ENCODE peak calls at places on chromosomes 2 and 18, in five cellular contexts. F is AG04450, B is A549, T is pancreas, R is neural progenitor cell. Y is an unnamed sample.

GRCh38 chr2:1546023-1546591 is 132.8 kb downstream of the TPO start:
- DNase-seq in F (peak), T (peak), R (peak), B (peak), Y (no peak)

GRCh38 chr2:233130024-233130423 is 69.9 kb downstream of the INPP5D start:
- DNase-seq in B (no peak), R (no peak), F (no peak), T (no peak), Y (no peak)

GRCh38 chr2:134718956-134719814 is at the start of gene TMEM163:
- DNase-seq in B (no peak), R (peak), F (no peak), T (peak), Y (peak)

GRCh38 chr2:36818542-36818941 is 122.0 kb downstream of the VIT start:
- DNase-seq in B (no peak), F (no peak), T (no peak), R (no peak), Y (no peak)

GRCh38 chr2:177753682-177754475 is 318.7 kb downstream of the PDE11A start:
- DNase-seq in T (peak), F (peak), B (peak), R (peak), Y (peak)

GRCh38 chr2:479031-479430 is 191.1 kb upstream of the ALKAL2 start:
- DNase-seq in F (no peak), R (peak), B (no peak), T (no peak), Y (no peak)

GRCh38 chr18:9738266-9738969 is 30.3 kb downstream of the RAB31 start:
- DNase-seq in R (no peak), F (no peak), T (no peak), B (no peak), Y (no peak)

GRCh38 chr2:206603269-206603668 is 39.0 kb upstream of the FAM237A start:
- DNase-seq in R (no peak), T (no peak), F (no peak), B (no peak), Y (no peak)

DNA sequence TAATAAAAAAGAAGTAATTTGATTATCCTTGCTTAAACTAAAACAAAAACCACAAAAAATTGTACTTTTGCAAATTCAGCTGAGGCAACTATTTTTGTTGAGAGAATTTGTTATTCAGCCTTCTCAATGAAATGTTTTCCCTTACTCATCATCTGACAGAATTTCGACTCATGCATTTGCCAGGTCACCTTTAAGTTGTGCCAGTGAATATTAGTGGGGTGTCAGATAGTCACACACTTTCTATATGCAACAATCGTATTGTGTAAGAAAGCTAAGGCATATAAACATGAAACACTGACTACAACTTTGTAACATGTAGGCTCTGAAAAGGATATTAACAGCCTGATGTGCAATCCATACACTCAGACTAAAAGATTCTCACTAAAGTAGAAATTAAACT is 1653.1 kb upstream of the SLC39A10 start:
- DNase-seq in T (no peak), R (no peak), F (no peak), B (no peak), Y (no peak)
- H3K27ac ChIP-seq in T (no peak), R (no peak), F (no peak), B (no peak), Y (no peak)

GRCh38 chr2:15702452-15702851 is 110.8 kb downstream of the DDX1 start:
- DNase-seq in T (no peak), F (no peak), R (no peak), B (no peak), Y (no peak)
- TF ChIP-seq CTCF in T (no peak), F (no peak), R (no peak), B (no peak), Y (no peak)

DNA sequence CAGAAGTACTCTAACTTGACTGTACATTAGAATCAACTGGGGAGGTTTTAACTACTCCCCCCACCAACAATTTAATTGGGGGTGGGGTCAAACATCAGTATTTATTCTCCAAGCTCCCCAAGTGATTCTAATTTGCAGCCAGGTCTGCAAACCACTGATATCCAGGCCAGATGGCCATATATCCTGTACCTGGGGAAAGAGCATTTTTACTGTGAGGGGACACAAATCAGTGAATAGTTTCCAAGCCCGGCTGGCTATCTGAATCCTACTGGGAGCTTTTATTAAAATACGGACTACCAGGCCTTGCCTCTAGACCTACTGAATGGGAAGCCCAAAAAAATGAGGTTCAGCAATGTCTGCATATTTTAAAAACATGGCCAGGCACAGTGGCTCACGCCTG is 88.5 kb downstream of the TCF4 start:
- DNase-seq in F (no peak), T (no peak), B (no peak), R (no peak), Y (no peak)
- H3K27ac ChIP-seq in F (peak), T (no peak), B (no peak), R (no peak), Y (peak)

GRCh38 chr2:150425121-150425559 is 62.3 kb downstream of the RND3 start:
- DNase-seq in F (no peak), B (no peak), T (no peak), R (peak), Y (no peak)
- TF ChIP-seq CTCF in F (peak), B (no peak), T (no peak), R (peak), Y (no peak)

GRCh38 chr2:42936632-42936996 is 144.2 kb upstream of the HAAO start:
- DNase-seq in F (no peak), B (no peak), T (no peak), R (no peak), Y (no peak)
- H3K27ac ChIP-seq in F (no peak), B (no peak), T (no peak), R (no peak), Y (no peak)

GRCh38 chr2:75424936-75425619 is 135.7 kb downstream of the EVA1A start:
- DNase-seq in B (no peak), F (no peak), T (no peak), R (peak), Y (no peak)
- TF ChIP-seq CTCF in B (peak), F (no peak), T (no peak), R (peak), Y (no peak)

DNA sequence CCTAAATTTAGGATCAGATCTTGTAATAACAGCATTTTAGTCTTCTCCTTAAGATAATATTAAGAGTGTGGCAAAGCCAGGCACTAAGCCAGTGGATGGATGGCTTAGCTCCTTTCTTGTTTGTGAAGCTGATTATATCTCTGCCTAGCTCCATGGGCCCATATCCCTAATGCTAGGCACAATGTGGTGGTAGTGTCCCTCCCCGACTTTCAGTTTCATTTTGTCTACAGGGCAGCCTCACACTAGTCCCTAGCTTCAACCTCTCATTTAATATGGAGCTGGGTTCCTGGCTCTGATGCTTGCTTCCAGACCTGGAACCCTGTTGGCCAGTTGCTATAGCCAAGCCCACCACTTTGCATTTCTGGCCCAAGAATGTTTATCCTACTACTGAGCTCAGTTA is 437.0 kb upstream of the MEIS1 start:
- DNase-seq in B (no peak), T (no peak), F (no peak), R (no peak), Y (no peak)
- H3K27ac ChIP-seq in B (no peak), T (no peak), F (no peak), R (no peak), Y (no peak)

GRCh38 chr18:23772327-23772920 is 83.2 kb downstream of the LAMA3 start:
- DNase-seq in F (no peak), B (no peak), T (no peak), R (no peak), Y (no peak)
- TF ChIP-seq CTCF in F (no peak), B (no peak), T (no peak), R (no peak), Y (no peak)

DNA sequence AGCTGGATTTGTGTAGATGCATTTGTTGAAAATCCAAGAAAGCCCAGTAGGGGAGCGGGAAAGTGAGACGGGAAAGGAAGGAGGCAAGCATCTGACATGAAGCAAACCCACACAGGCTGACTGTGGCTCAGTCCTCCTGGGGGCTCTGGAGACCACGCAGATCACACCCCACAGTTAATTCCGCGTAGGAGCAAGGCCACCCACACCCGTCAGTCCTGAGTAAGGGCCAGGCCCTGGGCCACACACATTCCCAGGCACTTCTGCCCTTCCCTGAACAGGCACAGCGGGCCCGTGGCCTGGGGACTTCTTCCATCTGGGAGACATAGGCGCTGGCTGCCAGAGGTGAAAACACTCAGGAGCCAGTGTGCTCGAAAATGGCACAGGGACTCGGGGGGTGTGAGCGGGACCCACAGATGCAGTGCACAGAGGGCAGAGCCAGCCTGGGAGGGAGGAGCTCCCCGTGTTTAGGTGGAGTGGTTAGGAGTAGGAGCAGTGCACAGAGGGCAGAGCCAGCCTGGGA is 19.4 kb upstream of the PRLH start:
- DNase-seq in F (no peak), R (no peak), B (no peak), T (no peak), Y (no peak)
- H3K27ac ChIP-seq in F (no peak), R (no peak), B (no peak), T (no peak), Y (no peak)

DNA sequence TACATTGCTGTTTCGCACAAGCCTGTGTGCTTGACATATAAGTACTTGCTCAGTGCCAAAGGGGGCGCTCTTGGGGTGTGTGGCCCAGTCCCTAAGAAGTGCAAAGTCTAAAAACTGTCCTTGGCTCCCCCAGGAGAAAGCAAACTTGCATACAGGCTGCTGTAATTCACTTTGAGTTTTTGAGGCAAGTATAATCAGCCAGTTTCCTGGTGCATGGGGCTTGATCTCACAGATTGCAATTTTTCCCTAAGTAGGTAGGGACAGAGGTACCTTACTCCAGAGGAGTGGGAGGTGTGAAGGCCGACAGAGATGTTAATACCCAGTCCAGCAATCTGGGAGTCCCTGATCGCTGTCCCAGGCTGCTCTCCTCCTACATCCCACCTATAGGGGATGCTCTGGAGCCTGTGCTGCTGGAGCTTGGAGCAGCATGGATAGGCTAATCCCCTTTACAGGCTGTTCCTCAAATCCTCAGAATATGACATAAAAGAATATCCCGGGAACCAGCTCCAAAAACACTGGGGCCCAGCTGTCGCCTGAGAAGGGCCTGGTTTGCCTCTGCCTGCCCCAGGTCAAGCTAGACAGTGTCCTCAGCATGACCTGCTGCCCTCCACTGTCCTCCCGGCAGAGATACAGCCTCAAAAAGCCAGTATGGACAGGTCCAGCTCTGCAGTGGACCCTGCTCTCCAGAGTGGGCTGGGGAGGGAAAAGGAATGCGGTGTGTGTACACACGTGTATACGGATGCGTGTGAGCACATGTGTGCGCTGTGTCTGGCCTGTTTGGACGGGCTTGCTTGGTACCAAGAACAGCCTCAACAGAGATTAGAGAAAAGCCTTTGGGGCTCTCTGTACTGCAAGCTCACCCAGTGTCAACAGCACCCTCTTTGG is 136.6 kb upstream of the HAAO start:
- DNase-seq in T (peak), F (no peak), B (peak), R (peak), Y (no peak)
- TF ChIP-seq CTCF in T (no peak), F (peak), B (peak), R (peak), Y (no peak)

Y was measured in psoas muscle.